ENCODE peak calls at places on chromosomes 6 and 20, in five cellular contexts. S is cardiac fibroblast, E is fibroblast of villous mesenchyme, V is neural progenitor cell, G is astrocyte of the spinal cord. T is an unnamed sample.

GRCh38 chr6:79077680-79078056 is 386 bp downstream of the PHIP start:
- DNase-seq in S (no peak), E (no peak), V (no peak), G (no peak), T (peak)

GRCh38 chr6:32393660-32394420 is 13.1 kb downstream of the BTNL2 start:
- DNase-seq in S (peak), E (peak), V (no peak), G (no peak), T (peak)

GRCh38 chr6:163554663-163555062 is 140.1 kb downstream of the QKI start:
- DNase-seq in S (peak), E (peak), V (peak), G (peak), T (peak)

GRCh38 chr6:52508261-52508739 is 68.6 kb downstream of the TRAM2 start:
- DNase-seq in S (no peak), E (no peak), V (no peak), G (no peak), T (no peak)

GRCh38 chr20:6768228-6769185 is 1.0 kb downstream of the BMP2 start:
- DNase-seq in S (peak), E (peak), V (peak), G (peak), T (peak)

GRCh38 chr6:148874698-148875293 is 128.0 kb downstream of the UST start:
- DNase-seq in S (peak), E (no peak), V (peak), G (peak), T (peak)

GRCh38 chr6:35489995-35490791 is 6.7 kb downstream of the TEAD3 start:
- DNase-seq in S (peak), E (peak), V (peak), G (peak), T (peak)

GRCh38 chr6:157020398-157021266 is 243.5 kb downstream of the ARID1B start:
- DNase-seq in S (peak), E (peak), V (peak), G (peak), T (peak)

GRCh38 chr6:170185175-170185970 is 105.5 kb downstream of the DLL1 start:
- DNase-seq in S (no peak), E (no peak), V (no peak), G (no peak), T (no peak)

GRCh38 chr6:144127097-144127496 is 23.2 kb upstream of the STX11 start:
- DNase-seq in S (no peak), E (no peak), V (no peak), G (no peak), T (no peak)

GRCh38 chr6:135568366-135568765 is 70.8 kb upstream of the AHI1 start:
- DNase-seq in S (peak), E (peak), V (no peak), G (peak), T (no peak)

GRCh38 chr20:47667531-47668312 is 117.6 kb downstream of the SULF2 start:
- DNase-seq in S (no peak), E (no peak), V (no peak), G (no peak), T (no peak)

GRCh38 chr6:73969982-73970960 is 274.3 kb downstream of the CD109 start:
- DNase-seq in S (peak), E (peak), V (peak), G (peak), T (peak)

GRCh38 chr20:22374678-22375590 is 209.4 kb downstream of the FOXA2 start:
- DNase-seq in S (peak), E (no peak), V (no peak), G (peak), T (peak)

GRCh38 chr20:2873010-2873746 is at the start of gene PTPRA:
- DNase-seq in S (peak), E (peak), V (peak), G (peak), T (peak)

GRCh38 chr20:62902926-62903615 is 23.2 kb downstream of the DIDO1 start:
- DNase-seq in S (no peak), E (peak), V (no peak), G (peak), T (peak)

GRCh38 chr6:6741264-6741663 is 152.7 kb downstream of the LY86 start:
- DNase-seq in S (no peak), E (no peak), V (peak), G (no peak), T (no peak)

GRCh38 chr20:8131598-8132014 is 460 bp upstream of the PLCB1 start:
- DNase-seq in S (no peak), E (peak), V (no peak), G (no peak), T (no peak)

GRCh38 chr6:35948725-35949124 is 27.8 kb upstream of the SRPK1 start:
- DNase-seq in S (peak), E (peak), V (peak), G (peak), T (no peak)

GRCh38 chr6:129494099-129494498 is 215.9 kb downstream of the ARHGAP18 start:
- DNase-seq in S (no peak), E (no peak), V (no peak), G (no peak), T (no peak)

GRCh38 chr20:34083137-34083536 is 28.9 kb downstream of the EIF2S2 start:
- DNase-seq in S (peak), E (peak), V (no peak), G (peak), T (peak)

GRCh38 chr6:38193051-38193450 is 373.5 kb downstream of the ZFAND3 start:
- DNase-seq in S (no peak), E (no peak), V (no peak), G (no peak), T (no peak)

GRCh38 chr6:25942561-25943147 is 12.2 kb upstream of the SLC17A2 start:
- DNase-seq in S (peak), E (peak), V (peak), G (peak), T (peak)

GRCh38 chr20:47215653-47216397 is 140.7 kb downstream of the ZMYND8 start:
- DNase-seq in S (no peak), E (no peak), V (no peak), G (no peak), T (no peak)

GRCh38 chr6:46437671-46438221 is 53.5 kb downstream of the RCAN2 start:
- DNase-seq in S (no peak), E (peak), V (no peak), G (peak), T (no peak)

GRCh38 chr20:49705358-49705757 is 8.3 kb downstream of the B4GALT5 start:
- DNase-seq in S (no peak), E (no peak), V (no peak), G (no peak), T (no peak)

GRCh38 chr6:15296249-15296648 is 50.4 kb downstream of the JARID2 start:
- DNase-seq in S (no peak), E (peak), V (no peak), G (no peak), T (no peak)

GRCh38 chr20:60132827-60133549 is 174.8 kb downstream of the CDH26 start:
- DNase-seq in S (no peak), E (no peak), V (no peak), G (no peak), T (no peak)

GRCh38 chr6:161435426-161436065 is 161.7 kb upstream of the AGPAT4 start:
- DNase-seq in S (peak), E (no peak), V (no peak), G (no peak), T (no peak)

GRCh38 chr6:169048185-169048584 is 205.5 kb downstream of the THBS2 start:
- DNase-seq in S (no peak), E (no peak), V (no peak), G (no peak), T (no peak)

GRCh38 chr6:33944686-33945411 is 141.0 kb upstream of the MLN start:
- DNase-seq in S (no peak), E (no peak), V (no peak), G (no peak), T (no peak)

GRCh38 chr6:111837641-111838500 is 35.4 kb downstream of the FYN start:
- DNase-seq in S (no peak), E (no peak), V (no peak), G (no peak), T (no peak)

GRCh38 chr6:30684386-30685156 is 1.9 kb downstream of the PPP1R18 start:
- DNase-seq in S (peak), E (peak), V (no peak), G (peak), T (peak)

GRCh38 chr6:163950159-163950558 is 535.6 kb downstream of the QKI start:
- DNase-seq in S (no peak), E (no peak), V (no peak), G (peak), T (no peak)

GRCh38 chr6:133314951-133315350 is 73.8 kb downstream of the EYA4 start:
- DNase-seq in S (no peak), E (no peak), V (no peak), G (peak), T (no peak)

DNA sequence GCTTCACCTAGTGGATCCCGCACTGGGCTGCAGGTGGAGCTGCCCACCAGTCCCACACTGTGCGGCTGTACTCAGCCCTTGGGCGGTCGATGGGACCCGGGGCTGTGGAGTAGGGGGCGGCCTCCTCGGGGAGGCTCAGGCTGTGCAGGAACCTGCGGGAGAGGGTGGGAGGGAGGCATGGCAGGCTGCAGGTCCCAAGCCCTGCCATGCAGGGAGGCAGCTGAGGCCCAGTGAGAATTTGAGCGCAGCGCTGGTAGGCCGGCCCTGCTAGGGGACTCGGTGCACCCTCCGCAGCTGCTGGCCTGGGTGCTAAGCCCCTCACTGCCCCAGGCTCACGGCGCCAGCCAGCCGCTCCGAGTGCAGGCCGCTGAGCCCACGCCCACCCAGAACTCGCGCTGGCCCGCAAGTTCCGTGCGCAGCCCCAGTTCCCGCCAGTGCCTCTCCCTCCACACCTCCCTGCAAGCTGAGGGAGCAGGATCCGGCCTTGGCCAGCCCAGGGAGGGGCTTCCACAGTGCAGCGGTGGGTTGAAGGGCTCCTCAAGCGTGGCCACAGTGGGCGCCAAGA is 1407.6 kb downstream of the EPHA7 start:
- DNase-seq in S (no peak), E (no peak), V (no peak), G (no peak), T (no peak)
- H3K4me3 ChIP-seq in S (no peak), E (no peak), V (no peak), G (no peak), T (no peak)

GRCh38 chr6:49552596-49552995 is 2.1 kb downstream of the C6orf141 start:
- DNase-seq in S (no peak), E (no peak), V (peak), G (no peak), T (peak)
- H3K4me3 ChIP-seq in S (no peak), E (no peak), V (peak), G (no peak), T (peak)

GRCh38 chr20:53643031-53643832 is 49.6 kb upstream of the ZNF217 start:
- DNase-seq in S (peak), E (peak), V (no peak), G (peak), T (peak)
- H3K4me3 ChIP-seq in S (no peak), E (peak), V (no peak), G (no peak), T (no peak)

GRCh38 chr6:70162972-70163371 is 139.9 kb downstream of the COL9A1 start:
- DNase-seq in S (no peak), E (no peak), V (no peak), G (no peak), T (no peak)
- H3K4me3 ChIP-seq in S (no peak), E (no peak), V (no peak), G (no peak), T (no peak)

GRCh38 chr6:48150701-48151100 is 39.7 kb upstream of the PTCHD4 start:
- DNase-seq in S (no peak), E (no peak), V (no peak), G (no peak), T (no peak)
- H3K4me3 ChIP-seq in S (no peak), E (no peak), V (no peak), G (no peak), T (no peak)

DNA sequence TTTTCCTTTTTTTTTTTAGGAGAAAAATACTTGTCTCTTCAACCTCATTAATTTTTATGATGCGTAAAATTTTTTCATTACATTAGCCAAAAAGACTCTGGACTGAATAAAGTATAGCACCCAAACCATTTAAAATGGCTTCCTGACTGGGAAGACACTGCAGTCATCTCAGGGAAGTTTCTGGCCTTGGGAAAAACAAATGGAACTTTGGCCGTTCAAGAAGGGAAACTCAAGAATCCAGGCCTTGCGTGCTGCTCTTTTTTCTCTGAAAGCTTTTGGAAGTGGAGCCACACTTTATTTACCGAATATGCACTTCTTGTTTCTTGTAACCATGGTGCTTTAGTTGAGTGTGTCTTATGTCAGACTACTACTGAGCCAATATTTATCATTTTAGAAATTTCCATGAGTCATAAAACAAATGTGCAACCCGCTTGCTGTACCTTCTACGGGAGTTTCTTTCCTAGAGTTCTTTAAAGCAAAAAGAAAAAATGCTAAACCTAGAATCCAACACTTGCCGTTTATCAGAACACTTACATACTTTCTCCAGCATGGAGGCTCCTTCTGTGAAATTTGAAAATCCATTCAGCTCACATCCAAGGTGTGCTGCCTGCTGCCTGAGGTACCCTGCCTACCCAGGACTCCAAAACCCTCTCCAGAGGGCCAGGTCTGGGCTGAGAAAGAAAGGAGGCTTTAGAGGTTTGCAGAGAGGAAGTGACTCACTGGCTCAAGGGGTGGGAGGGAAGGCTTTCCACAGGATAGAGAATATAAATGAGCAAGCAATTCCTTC is 11.5 kb upstream of the DSTN start:
- DNase-seq in S (peak), E (peak), V (no peak), G (peak), T (peak)
- H3K4me3 ChIP-seq in S (no peak), E (peak), V (no peak), G (peak), T (peak)

T was measured in epithelial cell of esophagus.